ENCODE peak calls at places on chromosomes 4 and X, in five cellular contexts. O is IMR-90, L is mesendoderm, U is neuronal stem cell, Y is H9. M is an unnamed sample.

GRCh38 chrX:72125331-72126047 is 6.2 kb downstream of the RTL5 start:
- DNase-seq in Y (no peak), U (no peak), L (no peak), O (no peak), M (no peak)

GRCh38 chrX:82813671-82814078 is 694.4 kb upstream of the POU3F4 start:
- DNase-seq in O (peak; percentile 22), L (peak; percentile 61), Y (no peak), U (no peak), M (peak; percentile 0)

GRCh38 chr4:142248946-142249345 is 597.2 kb downstream of the INPP4B start:
- DNase-seq in U (no peak), Y (no peak), L (no peak), O (peak; percentile 93), M (no peak)

GRCh38 chrX:44970709-44971108 is 97.7 kb downstream of the KDM6A start:
- DNase-seq in U (no peak), L (no peak), O (no peak), Y (no peak), M (no peak)

GRCh38 chr4:153794001-153794400 is 5.1 kb upstream of the SFRP2 start:
- DNase-seq in L (no peak), O (no peak), U (no peak), Y (no peak), M (no peak)

GRCh38 chr4:189090174-189090814 is 850.4 kb upstream of the FRG1 start:
- DNase-seq in L (peak; percentile 68), O (peak; percentile 45), U (peak; percentile 12), Y (peak; percentile 57), M (no peak)

GRCh38 chr4:123676550-123677229 is 280.1 kb downstream of the SPRY1 start:
- DNase-seq in U (no peak), L (peak; percentile 20), O (no peak), Y (peak; percentile 34), M (no peak)

GRCh38 chr4:189202182-189202868 is 738.3 kb upstream of the FRG1 start:
- DNase-seq in O (peak; percentile 92), L (peak; percentile 51), U (peak; percentile 45), Y (peak; percentile 55), M (peak; percentile 72)

GRCh38 chrX:130299279-130300009 is 30.7 kb upstream of the ZNF280C start:
- DNase-seq in L (no peak), U (no peak), Y (peak; percentile 33), O (no peak), M (no peak)

GRCh38 chr4:53959373-53959772 is 105.0 kb downstream of the CHIC2 start:
- DNase-seq in L (no peak), U (no peak), O (no peak), Y (no peak), M (no peak)

GRCh38 chr4:15550491-15550890 is 80.8 kb downstream of the CC2D2A start:
- DNase-seq in O (no peak), L (peak; percentile 23), U (no peak), Y (no peak), M (no peak)

GRCh38 chr4:119070301-119070700 is 65.3 kb upstream of the MYOZ2 start:
- DNase-seq in O (no peak), L (no peak), Y (no peak), U (no peak), M (no peak)

GRCh38 chrX:48852857-48853256 is 17.4 kb upstream of the PCSK1N start:
- DNase-seq in O (no peak), Y (no peak), U (no peak), L (no peak), M (no peak)

GRCh38 chr4:15776871-15777648 is 1.1 kb upstream of the CD38 start:
- DNase-seq in Y (no peak), U (no peak), O (no peak), L (no peak), M (no peak)

GRCh38 chr4:172865531-172866127 is 303.0 kb upstream of the GALNT7 start:
- DNase-seq in Y (no peak), U (no peak), L (peak; percentile 3), O (no peak), M (no peak)

GRCh38 chr4:76458829-76459228 is 23.8 kb downstream of the SHROOM3 start:
- DNase-seq in O (no peak), U (peak; percentile 81), L (peak; percentile 56), Y (no peak), M (no peak)

GRCh38 chrX:118961866-118962560 is 12.4 kb upstream of the LONRF3 start:
- DNase-seq in L (no peak), Y (no peak), O (no peak), U (no peak), M (no peak)

GRCh38 chr4:73520821-73521220 is 39.3 kb downstream of the AFM start:
- DNase-seq in U (peak; percentile 14), L (peak; percentile 88), O (peak; percentile 60), Y (peak; percentile 52), M (peak; percentile 1)

GRCh38 chr4:70969076-70969475 is 24.4 kb upstream of the DCK start:
- DNase-seq in O (no peak), U (no peak), Y (no peak), L (no peak), M (no peak)

GRCh38 chr4:80492761-80493160 is 157.2 kb downstream of the CFAP299 start:
- DNase-seq in O (no peak), U (no peak), Y (no peak), L (peak; percentile 31), M (no peak)

GRCh38 chrX:18895157-18895952 is 88.6 kb downstream of the PHKA2 start:
- DNase-seq in U (no peak), Y (peak; percentile 24), L (no peak), O (peak; percentile 37), M (no peak)

GRCh38 chr4:56799291-56799823 is 22.1 kb downstream of the SPINK2 start:
- DNase-seq in L (no peak), O (no peak), U (no peak), Y (no peak), M (no peak)

GRCh38 chrX:65127804-65128203 is 151.6 kb upstream of the ZC4H2 start:
- DNase-seq in Y (no peak), L (no peak), O (no peak), U (no peak), M (no peak)

GRCh38 chr4:150318527-150318926 is 240.3 kb downstream of the DCLK2 start:
- DNase-seq in L (no peak), Y (no peak), O (no peak), U (no peak), M (no peak)

DNA sequence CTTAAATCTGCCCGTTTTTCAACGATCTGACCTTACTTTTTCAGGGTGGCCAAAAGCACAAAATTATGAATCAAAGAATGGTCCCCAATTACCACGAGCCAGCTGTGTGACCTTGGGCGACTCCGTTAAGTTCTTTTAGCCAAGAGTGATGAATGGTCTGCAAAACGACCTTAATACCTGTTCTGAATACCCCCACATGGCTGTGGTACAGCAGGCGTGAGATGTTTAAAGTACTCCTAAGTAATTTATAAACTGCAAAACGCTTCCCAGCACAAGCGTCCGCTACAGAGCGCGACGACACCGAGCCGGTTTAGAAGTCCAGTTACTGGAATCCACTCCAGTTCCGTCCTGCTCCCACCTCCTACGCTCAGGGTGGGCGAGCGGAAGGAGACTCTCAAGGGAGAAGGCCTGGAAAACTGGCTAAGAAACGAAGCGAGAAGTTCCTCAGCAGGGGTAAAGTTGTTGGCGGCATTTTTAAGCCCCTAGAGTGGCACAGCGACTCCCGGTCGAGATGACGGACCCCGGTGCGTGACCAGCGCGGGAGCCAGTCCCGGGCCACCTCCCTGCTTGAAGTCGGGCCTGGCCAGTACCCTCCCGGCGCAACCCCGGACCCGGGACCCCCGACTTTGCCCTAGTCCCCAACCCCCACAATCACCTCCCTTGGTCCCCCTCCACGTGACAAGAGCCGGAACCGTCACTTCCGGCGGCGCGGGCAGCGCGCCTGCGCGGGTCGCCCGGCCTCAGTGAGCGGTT is 696 bp upstream of the BMP2K start:
- DNase-seq in L (peak; percentile 87), U (peak; percentile 74), O (peak; percentile 80), Y (peak; percentile 88), M (peak; percentile 88)
- H2BK5ac ChIP-seq in L (peak overlapping the region; percentile 51), U (peak overlapping the region; percentile 69), O (peak overlapping the region; percentile 90), Y (peak overlapping the region; percentile 96), M (peak overlapping the region; percentile 95)

GRCh38 chr4:85491527-85491926 is 16.6 kb downstream of the ARHGAP24 start:
- DNase-seq in Y (no peak), L (no peak), O (no peak), U (no peak), M (no peak)
- H2BK5ac ChIP-seq in Y (no peak overlapping the region), L (no peak overlapping the region), O (no peak overlapping the region), U (no peak overlapping the region), M (no peak overlapping the region)

DNA sequence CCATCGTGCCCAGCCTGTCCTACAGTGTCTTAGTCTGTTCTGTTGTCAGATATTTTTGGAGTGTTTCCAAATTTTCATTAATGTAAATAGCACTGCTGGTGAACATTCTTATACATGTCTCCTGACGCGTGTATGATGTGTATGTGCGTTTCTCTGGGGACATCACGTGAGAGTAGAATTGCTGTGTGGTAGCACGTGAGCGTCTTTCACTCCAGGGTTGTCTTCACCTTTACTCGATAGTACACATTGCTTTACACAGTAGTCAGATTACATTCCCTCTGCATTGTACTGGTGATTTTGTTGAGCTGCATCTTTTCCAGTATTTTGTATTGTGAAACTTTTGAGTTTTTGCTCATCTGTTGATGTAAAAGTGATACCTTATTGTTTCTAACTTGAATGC is 60.0 kb downstream of the ARHGAP10 start:
- DNase-seq in U (no peak), O (no peak), Y (no peak), L (no peak), M (no peak)
- H2BK5ac ChIP-seq in U (no peak overlapping the region), O (no peak overlapping the region), Y (no peak overlapping the region), L (no peak overlapping the region), M (no peak overlapping the region)

GRCh38 chr4:102869569-102870227 is 906 bp downstream of the CISD2 start:
- DNase-seq in U (no peak), L (no peak), O (peak; percentile 2), Y (no peak), M (no peak)
- H2BK5ac ChIP-seq in U (no peak overlapping the region), L (peak overlapping the region; percentile 57), O (peak overlapping the region; percentile 68), Y (no peak overlapping the region), M (peak overlapping the region; percentile 96)

GRCh38 chr4:87823741-87824140 is 9.0 kb upstream of the MEPE start:
- DNase-seq in L (no peak), Y (no peak), O (no peak), U (no peak), M (no peak)

GRCh38 chr4:87824352-87824751 is 8.4 kb upstream of the MEPE start:
- DNase-seq in Y (no peak), U (no peak), O (no peak), L (no peak), M (no peak)

GRCh38 chr4:87819281-87819919 is 13.4 kb upstream of the MEPE start:
- DNase-seq in Y (peak; percentile 55), O (peak; percentile 85), L (peak; percentile 87), U (no peak), M (no peak)
- H2BK5ac ChIP-seq in Y (no peak overlapping the region), O (peak overlapping the region; percentile 97), L (no peak overlapping the region), U (no peak overlapping the region), M (peak overlapping the region; percentile 55)

GRCh38 chr4:24208691-24209090 is 318.8 kb upstream of the PPARGC1A start:
- DNase-seq in O (no peak), Y (no peak), U (no peak), L (no peak), M (no peak)

GRCh38 chr4:24209891-24210290 is 320.0 kb upstream of the PPARGC1A start:
- DNase-seq in L (no peak), O (no peak), Y (no peak), U (no peak), M (no peak)

GRCh38 chr4:24211821-24212220 is 322.0 kb upstream of the PPARGC1A start:
- DNase-seq in U (no peak), O (peak; percentile 85), Y (no peak), L (peak; percentile 18), M (no peak)

GRCh38 chr4:24210332-24210902 is 320.6 kb upstream of the PPARGC1A start:
- DNase-seq in O (peak; percentile 96), L (no peak), Y (no peak), U (no peak), M (no peak)

GRCh38 chr4:24209131-24209530 is 319.3 kb upstream of the PPARGC1A start:
- DNase-seq in U (no peak), Y (no peak), O (no peak), L (no peak), M (no peak)
- H2BK5ac ChIP-seq in U (no peak overlapping the region), Y (no peak overlapping the region), O (no peak overlapping the region), L (no peak overlapping the region), M (no peak overlapping the region)